ENCODE peak calls at places on chromosomes 5 and 9, in ten cellular contexts. One of them, this sample, is unnamed.
A peak's percentile ranks its signal among the peaks of the same experiment; 100 is the strongest.

GRCh38 chr9:107044872-107045271 is 181.9 kb downstream of the ZNF462 start:
- DNase-seq in DMS79: no peak
- DNase-seq in NCI-H1092: no peak
- DNase-seq in T follicular helper cell: no peak
- DNase-seq in fibroblast of pulmonary artery: no peak
- DNase-seq in iPS-NIHi11: no peak
- DNase-seq in Right ventricle myocardium superior: no peak
- DNase-seq in astrocyte: no peak
- DNase-seq in NCI-H2029 treated with DMSO at 0.1 percent for 48 hours: no peak
- DNase-seq in epithelial cell of prostate: no peak
- DNase-seq in this sample: no peak

GRCh38 chr9:27671591-27671990 is 98.3 kb upstream of the C9orf72 start:
- DNase-seq in DMS79: no peak
- DNase-seq in NCI-H1092: no peak
- DNase-seq in Right ventricle myocardium superior: no peak
- DNase-seq in fibroblast of pulmonary artery: no peak
- DNase-seq in T follicular helper cell: no peak
- DNase-seq in astrocyte: no peak
- DNase-seq in iPS-NIHi11: no peak
- DNase-seq in epithelial cell of prostate: no peak
- DNase-seq in NCI-H2029 treated with DMSO at 0.1 percent for 48 hours: no peak
- DNase-seq in this sample: no peak

GRCh38 chr9:127664678-127665507 is 41.9 kb upstream of the CFAP157 start:
- DNase-seq in Right ventricle myocardium superior: no peak
- DNase-seq in epithelial cell of prostate: no peak
- DNase-seq in NCI-H1092: no peak
- DNase-seq in fibroblast of pulmonary artery: no peak
- DNase-seq in DMS79: no peak
- DNase-seq in T follicular helper cell: no peak
- DNase-seq in NCI-H2029 treated with DMSO at 0.1 percent for 48 hours: no peak
- DNase-seq in iPS-NIHi11: no peak
- DNase-seq in astrocyte: no peak
- DNase-seq in this sample: no peak

GRCh38 chr9:88364706-88365105 is 23.5 kb upstream of the SPIN1 start:
- DNase-seq in epithelial cell of prostate: no peak
- DNase-seq in DMS79: no peak
- DNase-seq in NCI-H2029 treated with DMSO at 0.1 percent for 48 hours: no peak
- DNase-seq in iPS-NIHi11: no peak
- DNase-seq in astrocyte: no peak
- DNase-seq in fibroblast of pulmonary artery: no peak
- DNase-seq in T follicular helper cell: no peak
- DNase-seq in NCI-H1092: no peak
- DNase-seq in Right ventricle myocardium superior: no peak
- DNase-seq in this sample: no peak

GRCh38 chr5:143812085-143812705 is at the start of gene HMHB1:
- DNase-seq in Right ventricle myocardium superior: no peak
- DNase-seq in epithelial cell of prostate: no peak
- DNase-seq in NCI-H1092: no peak
- DNase-seq in iPS-NIHi11: no peak
- DNase-seq in fibroblast of pulmonary artery: no peak
- DNase-seq in DMS79: no peak
- DNase-seq in T follicular helper cell: no peak
- DNase-seq in NCI-H2029 treated with DMSO at 0.1 percent for 48 hours: no peak
- DNase-seq in astrocyte: no peak
- DNase-seq in this sample: no peak

GRCh38 chr5:175526691-175527090 is 48.3 kb downstream of the SFXN1 start:
- DNase-seq in DMS79: no peak
- DNase-seq in NCI-H2029 treated with DMSO at 0.1 percent for 48 hours: no peak
- DNase-seq in fibroblast of pulmonary artery: no peak
- DNase-seq in astrocyte: no peak
- DNase-seq in epithelial cell of prostate: no peak
- DNase-seq in iPS-NIHi11: no peak
- DNase-seq in NCI-H1092: no peak
- DNase-seq in Right ventricle myocardium superior: no peak
- DNase-seq in T follicular helper cell: no peak
- DNase-seq in this sample: no peak

GRCh38 chr9:120574473-120574872 is 5.5 kb downstream of the CDK5RAP2 start:
- DNase-seq in NCI-H1092: no peak
- DNase-seq in astrocyte: no peak
- DNase-seq in NCI-H2029 treated with DMSO at 0.1 percent for 48 hours: no peak
- DNase-seq in fibroblast of pulmonary artery: no peak
- DNase-seq in epithelial cell of prostate: no peak
- DNase-seq in Right ventricle myocardium superior: no peak
- DNase-seq in iPS-NIHi11: no peak
- DNase-seq in DMS79: no peak
- DNase-seq in T follicular helper cell: no peak
- DNase-seq in this sample: no peak

GRCh38 chr9:121744687-121745395 is 93.4 kb downstream of the DAB2IP start:
- DNase-seq in T follicular helper cell: no peak
- DNase-seq in fibroblast of pulmonary artery: no peak
- DNase-seq in epithelial cell of prostate: no peak
- DNase-seq in DMS79: no peak
- DNase-seq in astrocyte: peak; percentile 65
- DNase-seq in iPS-NIHi11: no peak
- DNase-seq in NCI-H2029 treated with DMSO at 0.1 percent for 48 hours: no peak
- DNase-seq in NCI-H1092: no peak
- DNase-seq in Right ventricle myocardium superior: no peak
- DNase-seq in this sample: peak; percentile 56

GRCh38 chr9:113523421-113524141 is 60.1 kb downstream of the RGS3 start:
- DNase-seq in iPS-NIHi11: no peak
- DNase-seq in T follicular helper cell: no peak
- DNase-seq in epithelial cell of prostate: no peak
- DNase-seq in NCI-H1092: no peak
- DNase-seq in astrocyte: peak; percentile 10
- DNase-seq in DMS79: no peak
- DNase-seq in fibroblast of pulmonary artery: no peak
- DNase-seq in Right ventricle myocardium superior: peak; percentile 73
- DNase-seq in NCI-H2029 treated with DMSO at 0.1 percent for 48 hours: no peak
- DNase-seq in this sample: peak; percentile 62

GRCh38 chr5:17151686-17152085 is 65.7 kb upstream of the BASP1 start:
- DNase-seq in astrocyte: peak; percentile 36
- DNase-seq in NCI-H2029 treated with DMSO at 0.1 percent for 48 hours: no peak
- DNase-seq in epithelial cell of prostate: no peak
- DNase-seq in NCI-H1092: no peak
- DNase-seq in DMS79: no peak
- DNase-seq in T follicular helper cell: no peak
- DNase-seq in Right ventricle myocardium superior: no peak
- DNase-seq in fibroblast of pulmonary artery: no peak
- DNase-seq in iPS-NIHi11: peak; percentile 50
- DNase-seq in this sample: no peak

GRCh38 chr5:2861605-2862004 is 110.1 kb upstream of the IRX2 start:
- DNase-seq in NCI-H2029 treated with DMSO at 0.1 percent for 48 hours: no peak
- DNase-seq in T follicular helper cell: no peak
- DNase-seq in iPS-NIHi11: no peak
- DNase-seq in astrocyte: no peak
- DNase-seq in fibroblast of pulmonary artery: no peak
- DNase-seq in NCI-H1092: no peak
- DNase-seq in Right ventricle myocardium superior: no peak
- DNase-seq in epithelial cell of prostate: no peak
- DNase-seq in DMS79: no peak
- DNase-seq in this sample: no peak

GRCh38 chr5:156402387-156402921 is 75.5 kb downstream of the SGCD start:
- DNase-seq in NCI-H2029 treated with DMSO at 0.1 percent for 48 hours: no peak
- DNase-seq in astrocyte: peak; percentile 39
- DNase-seq in T follicular helper cell: peak; percentile 20
- DNase-seq in Right ventricle myocardium superior: no peak
- DNase-seq in NCI-H1092: no peak
- DNase-seq in epithelial cell of prostate: no peak
- DNase-seq in fibroblast of pulmonary artery: no peak
- DNase-seq in DMS79: no peak
- DNase-seq in iPS-NIHi11: peak; percentile 72
- DNase-seq in this sample: no peak

GRCh38 chr5:36876965-36877666 is 547 bp downstream of the NIPBL start:
- DNase-seq in epithelial cell of prostate: no peak
- DNase-seq in DMS79: no peak
- DNase-seq in T follicular helper cell: peak; percentile 37
- DNase-seq in astrocyte: peak; percentile 59
- DNase-seq in NCI-H2029 treated with DMSO at 0.1 percent for 48 hours: peak; percentile 22
- DNase-seq in iPS-NIHi11: peak; percentile 43
- DNase-seq in Right ventricle myocardium superior: peak; percentile 83
- DNase-seq in NCI-H1092: peak; percentile 39
- DNase-seq in fibroblast of pulmonary artery: peak; percentile 66
- DNase-seq in this sample: peak; percentile 50

GRCh38 chr5:55903121-55903701 is 52.1 kb downstream of the IL31RA start:
- DNase-seq in NCI-H2029 treated with DMSO at 0.1 percent for 48 hours: no peak
- DNase-seq in fibroblast of pulmonary artery: peak; percentile 24
- DNase-seq in Right ventricle myocardium superior: peak; percentile 56
- DNase-seq in astrocyte: peak; percentile 55
- DNase-seq in NCI-H1092: no peak
- DNase-seq in DMS79: no peak
- DNase-seq in iPS-NIHi11: no peak
- DNase-seq in epithelial cell of prostate: no peak
- DNase-seq in T follicular helper cell: peak; percentile 7
- DNase-seq in this sample: no peak

GRCh38 chr5:173885481-173886010 is 2.6 kb upstream of the CPEB4 start:
- DNase-seq in astrocyte: no peak
- DNase-seq in NCI-H1092: no peak
- DNase-seq in NCI-H2029 treated with DMSO at 0.1 percent for 48 hours: no peak
- DNase-seq in iPS-NIHi11: no peak
- DNase-seq in fibroblast of pulmonary artery: peak; percentile 38
- DNase-seq in epithelial cell of prostate: no peak
- DNase-seq in DMS79: no peak
- DNase-seq in Right ventricle myocardium superior: no peak
- DNase-seq in T follicular helper cell: no peak
- DNase-seq in this sample: no peak

GRCh38 chr5:10448754-10449345 is 7.2 kb downstream of the ROPN1L start:
- DNase-seq in T follicular helper cell: no peak
- DNase-seq in Right ventricle myocardium superior: no peak
- DNase-seq in fibroblast of pulmonary artery: no peak
- DNase-seq in DMS79: no peak
- DNase-seq in epithelial cell of prostate: no peak
- DNase-seq in astrocyte: no peak
- DNase-seq in NCI-H1092: no peak
- DNase-seq in NCI-H2029 treated with DMSO at 0.1 percent for 48 hours: no peak
- DNase-seq in iPS-NIHi11: no peak
- DNase-seq in this sample: no peak

GRCh38 chr9:87601175-87601574 is 103.5 kb downstream of the DAPK1 start:
- DNase-seq in Right ventricle myocardium superior: peak; percentile 61
- DNase-seq in epithelial cell of prostate: no peak
- DNase-seq in DMS79: no peak
- DNase-seq in T follicular helper cell: no peak
- DNase-seq in fibroblast of pulmonary artery: no peak
- DNase-seq in astrocyte: no peak
- DNase-seq in NCI-H1092: no peak
- DNase-seq in iPS-NIHi11: peak; percentile 15
- DNase-seq in NCI-H2029 treated with DMSO at 0.1 percent for 48 hours: peak; percentile 20
- DNase-seq in this sample: no peak

GRCh38 chr9:81877047-81877446 is 51.2 kb upstream of the SPATA31D4 start:
- DNase-seq in DMS79: no peak
- DNase-seq in epithelial cell of prostate: no peak
- DNase-seq in NCI-H1092: no peak
- DNase-seq in fibroblast of pulmonary artery: no peak
- DNase-seq in Right ventricle myocardium superior: no peak
- DNase-seq in NCI-H2029 treated with DMSO at 0.1 percent for 48 hours: no peak
- DNase-seq in astrocyte: no peak
- DNase-seq in T follicular helper cell: no peak
- DNase-seq in iPS-NIHi11: no peak
- DNase-seq in this sample: no peak

GRCh38 chr5:173290477-173291131 is 37.6 kb downstream of the STC2 start:
- DNase-seq in Right ventricle myocardium superior: no peak
- DNase-seq in NCI-H1092: no peak
- DNase-seq in fibroblast of pulmonary artery: peak; percentile 58
- DNase-seq in iPS-NIHi11: no peak
- DNase-seq in T follicular helper cell: no peak
- DNase-seq in astrocyte: no peak
- DNase-seq in DMS79: no peak
- DNase-seq in NCI-H2029 treated with DMSO at 0.1 percent for 48 hours: no peak
- DNase-seq in epithelial cell of prostate: no peak
- DNase-seq in this sample: peak; percentile 57

GRCh38 chr9:4365055-4365454 is 65.2 kb upstream of the GLIS3 start:
- DNase-seq in DMS79: no peak
- DNase-seq in Right ventricle myocardium superior: no peak
- DNase-seq in fibroblast of pulmonary artery: no peak
- DNase-seq in astrocyte: no peak
- DNase-seq in iPS-NIHi11: no peak
- DNase-seq in T follicular helper cell: no peak
- DNase-seq in NCI-H2029 treated with DMSO at 0.1 percent for 48 hours: no peak
- DNase-seq in epithelial cell of prostate: no peak
- DNase-seq in NCI-H1092: no peak
- DNase-seq in this sample: no peak

GRCh38 chr9:111094433-111095421 is 56.5 kb upstream of the LPAR1 start:
- DNase-seq in NCI-H1092: no peak
- DNase-seq in astrocyte: peak; percentile 68
- DNase-seq in fibroblast of pulmonary artery: peak; percentile 64
- DNase-seq in NCI-H2029 treated with DMSO at 0.1 percent for 48 hours: no peak
- DNase-seq in T follicular helper cell: no peak
- DNase-seq in epithelial cell of prostate: peak; percentile 10
- DNase-seq in Right ventricle myocardium superior: peak; percentile 32
- DNase-seq in DMS79: no peak
- DNase-seq in iPS-NIHi11: no peak
- DNase-seq in this sample: peak; percentile 66

GRCh38 chr5:113081881-113082546 is 105.4 kb downstream of the DCP2 start:
- DNase-seq in fibroblast of pulmonary artery: peak; percentile 83
- DNase-seq in iPS-NIHi11: no peak
- DNase-seq in epithelial cell of prostate: no peak
- DNase-seq in NCI-H2029 treated with DMSO at 0.1 percent for 48 hours: no peak
- DNase-seq in DMS79: no peak
- DNase-seq in T follicular helper cell: no peak
- DNase-seq in astrocyte: peak; percentile 94
- DNase-seq in NCI-H1092: no peak
- DNase-seq in Right ventricle myocardium superior: no peak
- DNase-seq in this sample: peak; percentile 78

GRCh38 chr5:77133061-77133758 is 46.1 kb upstream of the ZBED3 start:
- DNase-seq in DMS79: peak; percentile 51
- DNase-seq in T follicular helper cell: no peak
- DNase-seq in NCI-H1092: no peak
- DNase-seq in iPS-NIHi11: no peak
- DNase-seq in fibroblast of pulmonary artery: peak; percentile 97
- DNase-seq in astrocyte: peak; percentile 98
- DNase-seq in epithelial cell of prostate: peak; percentile 98
- DNase-seq in NCI-H2029 treated with DMSO at 0.1 percent for 48 hours: peak; percentile 81
- DNase-seq in Right ventricle myocardium superior: peak; percentile 58
- DNase-seq in this sample: peak; percentile 84

GRCh38 chr5:109971968-109972367 is 282.2 kb downstream of the MAN2A1 start:
- DNase-seq in NCI-H2029 treated with DMSO at 0.1 percent for 48 hours: no peak
- DNase-seq in DMS79: no peak
- DNase-seq in NCI-H1092: no peak
- DNase-seq in epithelial cell of prostate: no peak
- DNase-seq in Right ventricle myocardium superior: no peak
- DNase-seq in fibroblast of pulmonary artery: no peak
- DNase-seq in astrocyte: no peak
- DNase-seq in iPS-NIHi11: no peak
- DNase-seq in T follicular helper cell: no peak
- DNase-seq in this sample: no peak

GRCh38 chr9:13480688-13481087 is 201.2 kb upstream of the MPDZ start:
- DNase-seq in iPS-NIHi11: no peak
- DNase-seq in NCI-H1092: no peak
- DNase-seq in epithelial cell of prostate: peak; percentile 22
- DNase-seq in NCI-H2029 treated with DMSO at 0.1 percent for 48 hours: no peak
- DNase-seq in fibroblast of pulmonary artery: peak; percentile 12
- DNase-seq in Right ventricle myocardium superior: no peak
- DNase-seq in T follicular helper cell: no peak
- DNase-seq in DMS79: no peak
- DNase-seq in astrocyte: peak; percentile 64
- DNase-seq in this sample: no peak

GRCh38 chr9:3863114-3863528 is 337.3 kb upstream of the RFX3 start:
- DNase-seq in Right ventricle myocardium superior: no peak
- DNase-seq in epithelial cell of prostate: no peak
- DNase-seq in NCI-H2029 treated with DMSO at 0.1 percent for 48 hours: no peak
- DNase-seq in NCI-H1092: no peak
- DNase-seq in iPS-NIHi11: no peak
- DNase-seq in astrocyte: peak; percentile 94
- DNase-seq in DMS79: no peak
- DNase-seq in fibroblast of pulmonary artery: peak; percentile 79
- DNase-seq in T follicular helper cell: no peak
- DNase-seq in this sample: peak; percentile 62

GRCh38 chr9:106885451-106885850 is 22.5 kb downstream of the ZNF462 start:
- DNase-seq in DMS79: no peak
- DNase-seq in epithelial cell of prostate: peak; percentile 81
- DNase-seq in Right ventricle myocardium superior: no peak
- DNase-seq in NCI-H1092: no peak
- DNase-seq in fibroblast of pulmonary artery: peak; percentile 72
- DNase-seq in NCI-H2029 treated with DMSO at 0.1 percent for 48 hours: no peak
- DNase-seq in iPS-NIHi11: no peak
- DNase-seq in T follicular helper cell: no peak
- DNase-seq in astrocyte: peak; percentile 75
- DNase-seq in this sample: peak; percentile 82

GRCh38 chr5:32583582-32584232 is 1.6 kb upstream of the SUB1 start:
- DNase-seq in iPS-NIHi11: no peak
- DNase-seq in NCI-H2029 treated with DMSO at 0.1 percent for 48 hours: no peak
- DNase-seq in astrocyte: no peak
- DNase-seq in DMS79: no peak
- DNase-seq in T follicular helper cell: peak; percentile 4
- DNase-seq in epithelial cell of prostate: no peak
- DNase-seq in NCI-H1092: no peak
- DNase-seq in Right ventricle myocardium superior: no peak
- DNase-seq in fibroblast of pulmonary artery: no peak
- DNase-seq in this sample: no peak